ENCODE peak calls at places on chromosome 19, in six cellular contexts. K is Calu3, G is omental fat pad, C is fibroblast of lung, P is HFFc6, I is tibial nerve. E is an unnamed sample.

GRCh38 chr19:18344546-18344945 is 4.1 kb downstream of the PGPEP1 start:
- DNase-seq in K (no peak), G (no peak), C (no peak), P (no peak), I (no peak), E (no peak)

GRCh38 chr19:6527893-6528543 is 2.8 kb upstream of the TNFSF9 start:
- DNase-seq in K (no peak), G (no peak), C (no peak), P (no peak), I (no peak), E (no peak)

GRCh38 chr19:17944301-17944700 is 11.5 kb downstream of the CCDC124 start:
- DNase-seq in K (no peak), G (no peak), C (peak; percentile 77), P (peak; percentile 80), I (no peak), E (no peak)

GRCh38 chr19:45103200-45103624 is 10.2 kb downstream of the PPP1R37 start:
- DNase-seq in K (no peak), G (no peak), C (no peak), P (no peak), I (no peak), E (no peak)

GRCh38 chr19:17337675-17338439 is 504 bp downstream of the GTPBP3 start:
- DNase-seq in K (peak; percentile 21), G (no peak), C (no peak), P (no peak), I (no peak), E (no peak)

GRCh38 chr19:5594521-5594950 is 26.8 kb upstream of the TINCR start:
- DNase-seq in K (no peak), G (no peak), C (no peak), P (no peak), I (no peak), E (no peak)

GRCh38 chr19:23999821-24000610 is 85.3 kb downstream of the ZNF726 start:
- DNase-seq in K (no peak), G (no peak), C (no peak), P (no peak), I (no peak), E (no peak)

GRCh38 chr19:2050349-2050990 is 574 bp downstream of the MKNK2 start:
- DNase-seq in K (no peak), G (no peak), C (no peak), P (no peak), I (no peak), E (no peak)

DNA sequence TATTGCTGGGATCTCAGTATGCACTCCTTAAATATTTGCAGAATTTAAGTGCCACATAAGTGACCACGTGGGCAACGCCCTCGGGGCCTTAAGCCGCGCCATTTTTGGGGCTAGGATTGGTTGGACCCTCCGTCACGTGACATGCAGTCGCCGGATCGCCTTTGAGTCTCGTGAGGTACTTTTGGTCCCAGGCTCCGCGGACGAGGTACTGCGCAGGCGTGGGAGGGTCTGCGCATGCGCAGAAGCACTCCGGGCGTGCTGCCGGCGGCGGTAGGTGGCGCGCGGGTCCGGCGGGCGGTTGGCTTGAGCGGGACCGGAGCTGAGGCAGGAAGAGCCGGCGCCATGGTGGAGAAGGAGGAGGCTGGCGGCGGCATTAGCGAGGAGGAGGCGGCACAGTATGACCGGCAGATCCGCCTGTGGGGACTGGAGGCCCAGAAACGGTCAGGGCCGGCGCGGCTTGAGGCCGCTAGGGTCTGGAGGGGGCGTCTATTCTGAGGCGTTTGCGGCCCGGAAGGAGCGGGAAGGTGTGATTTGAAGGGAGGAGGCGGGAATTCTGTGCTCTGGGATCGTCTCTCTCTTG is at the start of gene SAE1:
- DNase-seq in K (peak; percentile 99), G (peak; percentile 84), C (peak; percentile 96), P (peak; percentile 98), I (peak; percentile 84), E (peak; percentile 88)
- TF ChIP-seq CTCF in K (no peak), G (no peak), C (peak; percentile 32), P (peak; percentile 67), I (peak; percentile 60), E (no peak)

GRCh38 chr19:49423985-49424303 is 703 bp upstream of the PTH2 start:
- DNase-seq in K (no peak), G (no peak), C (no peak), P (no peak), I (no peak), E (no peak)

GRCh38 chr19:49421039-49421877 is 2.0 kb downstream of the PTH2 start:
- DNase-seq in K (no peak), G (peak; percentile 40), C (peak; percentile 44), P (no peak), I (peak; percentile 45), E (peak; percentile 34)

GRCh38 chr19:49421878-49422202 is 1.4 kb downstream of the PTH2 start:
- DNase-seq in K (no peak), G (no peak), C (no peak), P (no peak), I (no peak), E (no peak)

GRCh38 chr19:49423278-49423984 is at the start of gene PTH2:
- DNase-seq in K (no peak), G (no peak), C (no peak), P (no peak), I (no peak), E (no peak)

GRCh38 chr19:49422407-49423277 is 599 bp downstream of the PTH2 start:
- DNase-seq in K (peak; percentile 31), G (no peak), C (peak; percentile 30), P (no peak), I (no peak), E (no peak)
- TF ChIP-seq CTCF in K (no peak), G (no peak), C (no peak), P (peak; percentile 39), I (peak; percentile 28), E (no peak)

GRCh38 chr19:28981994-28982393 is 231.0 kb downstream of the UQCRFS1 start:
- DNase-seq in K (no peak), G (no peak), C (no peak), P (no peak), I (no peak), E (no peak)

GRCh38 chr19:28980236-28980868 is 232.6 kb downstream of the UQCRFS1 start:
- DNase-seq in K (peak; percentile 67), G (no peak), C (no peak), P (peak; percentile 71), I (no peak), E (no peak)

GRCh38 chr19:28972144-28972543 is 240.8 kb downstream of the UQCRFS1 start:
- DNase-seq in K (no peak), G (no peak), C (no peak), P (no peak), I (no peak), E (no peak)

GRCh38 chr19:28977826-28978225 is 235.1 kb downstream of the UQCRFS1 start:
- DNase-seq in K (no peak), G (no peak), C (no peak), P (no peak), I (no peak), E (no peak)
- TF ChIP-seq CTCF in K (no peak), G (no peak), C (no peak), P (peak; percentile 63), I (no peak), E (no peak)

DNA sequence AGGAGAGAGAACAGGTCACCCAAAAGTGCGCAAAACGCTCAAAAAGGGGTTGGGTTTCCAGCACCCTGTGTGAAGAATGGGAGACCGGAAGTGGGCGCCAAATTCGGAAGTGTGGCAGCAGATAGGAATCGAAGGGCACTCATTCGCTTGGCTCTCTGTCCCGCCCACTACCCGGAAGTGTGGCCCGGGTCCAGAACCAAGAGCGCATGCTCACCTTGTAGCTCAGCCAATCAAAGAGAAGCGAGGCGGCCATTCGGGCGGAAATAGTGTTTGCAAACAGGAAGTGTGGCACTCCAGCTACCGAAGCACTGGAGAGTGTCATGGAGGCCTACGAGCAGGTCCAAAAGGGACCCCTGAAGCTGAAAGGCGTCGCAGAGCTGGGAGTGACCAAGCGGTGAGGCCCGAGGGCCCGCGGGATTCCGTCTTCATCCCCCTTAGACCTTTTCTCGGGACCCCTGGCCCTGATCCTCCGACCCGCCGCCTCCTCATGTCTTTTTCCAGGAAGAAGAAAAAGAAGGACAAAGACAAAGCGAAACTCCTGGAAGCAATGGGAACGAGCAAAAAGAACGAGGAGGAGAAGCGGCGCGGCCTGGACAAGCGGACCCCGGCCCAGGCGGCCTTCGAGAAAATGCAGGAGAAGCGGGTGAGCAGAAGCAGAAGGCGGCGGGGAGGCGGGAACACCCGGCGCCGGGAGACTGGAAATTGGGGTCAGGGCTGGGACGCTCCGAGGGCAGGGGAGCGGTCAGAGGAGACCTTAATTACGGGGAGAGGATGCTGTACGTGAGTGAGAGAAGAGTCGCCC is at the start of gene FAM32A:
- DNase-seq in K (peak; percentile 95), G (peak; percentile 95), C (peak; percentile 99), P (peak; percentile 99), I (peak; percentile 99), E (peak; percentile 100)
- TF ChIP-seq CTCF in K (peak; percentile 19), G (no peak), C (no peak), P (no peak), I (peak; percentile 52), E (no peak)

GRCh38 chr19:54297759-54298305 is 15.1 kb downstream of the LILRA5 start:
- DNase-seq in K (peak; percentile 28), G (no peak), C (no peak), P (no peak), I (no peak), E (no peak)
- TF ChIP-seq CTCF in K (no peak), G (no peak), C (no peak), P (peak; percentile 40), I (no peak), E (no peak)